ENCODE peak calls at places on chromosomes 12 and 14, in five cellular contexts. One of them, this sample, is unnamed.

GRCh38 chr12:67732857-67733256 is 84.3 kb downstream of the DYRK2 start:
- DNase-seq in H9: no peak
- DNase-seq in H1: no peak
- DNase-seq in mesenchymal stem cell: no peak
- DNase-seq in IMR-90: no peak
- DNase-seq in this sample: no peak

GRCh38 chr14:60647837-60648168 is 1.5 kb downstream of the SIX1 start:
- DNase-seq in mesenchymal stem cell: no peak
- DNase-seq in H1: no peak
- DNase-seq in H9: no peak
- DNase-seq in IMR-90: no peak
- DNase-seq in this sample: no peak

GRCh38 chr14:22184157-22185025 is 404.6 kb downstream of the DAD1 start:
- DNase-seq in H1: no peak
- DNase-seq in H9: no peak
- DNase-seq in mesenchymal stem cell: peak; percentile 49
- DNase-seq in IMR-90: peak; percentile 86
- DNase-seq in this sample: no peak

GRCh38 chr14:33356167-33356566 is 417.5 kb downstream of the NPAS3 start:
- DNase-seq in H9: no peak
- DNase-seq in H1: no peak
- DNase-seq in IMR-90: no peak
- DNase-seq in mesenchymal stem cell: no peak
- DNase-seq in this sample: no peak

GRCh38 chr14:32254952-32255679 is 52.0 kb upstream of the RNU6-8 start:
- DNase-seq in IMR-90: peak; percentile 70
- DNase-seq in mesenchymal stem cell: peak; percentile 75
- DNase-seq in H9: peak; percentile 75
- DNase-seq in H1: no peak
- DNase-seq in this sample: peak; percentile 62

GRCh38 chr14:42437809-42438208 is 831.1 kb downstream of the LRFN5 start:
- DNase-seq in H1: no peak
- DNase-seq in H9: no peak
- DNase-seq in IMR-90: no peak
- DNase-seq in mesenchymal stem cell: no peak
- DNase-seq in this sample: no peak

GRCh38 chr12:25759752-25760151 is 198.7 kb upstream of the RASSF8 start:
- DNase-seq in H9: no peak
- DNase-seq in H1: no peak
- DNase-seq in mesenchymal stem cell: no peak
- DNase-seq in IMR-90: peak; percentile 25
- DNase-seq in this sample: no peak

GRCh38 chr12:19005257-19005801 is 124.2 kb upstream of the PLEKHA5 start:
- DNase-seq in IMR-90: no peak
- DNase-seq in mesenchymal stem cell: no peak
- DNase-seq in H9: no peak
- DNase-seq in H1: no peak
- DNase-seq in this sample: no peak

GRCh38 chr12:116916714-116917114 is 6.0 kb downstream of the FBXW8 start:
- DNase-seq in H1: no peak
- DNase-seq in IMR-90: peak; percentile 84
- DNase-seq in mesenchymal stem cell: peak; percentile 95
- DNase-seq in H9: no peak
- DNase-seq in this sample: no peak

GRCh38 chr14:74202113-74202512 is 37.1 kb upstream of the VSX2 start:
- DNase-seq in IMR-90: no peak
- DNase-seq in H1: no peak
- DNase-seq in mesenchymal stem cell: no peak
- DNase-seq in H9: no peak
- DNase-seq in this sample: no peak

GRCh38 chr12:31589582-31589895 is 1.4 kb downstream of the DENND5B start:
- DNase-seq in H9: no peak
- DNase-seq in mesenchymal stem cell: no peak
- DNase-seq in IMR-90: no peak
- DNase-seq in H1: no peak
- DNase-seq in this sample: no peak

GRCh38 chr14:76194327-76194726 is 42.6 kb downstream of the GPATCH2L start:
- DNase-seq in H1: no peak
- DNase-seq in H9: no peak
- DNase-seq in IMR-90: no peak
- DNase-seq in mesenchymal stem cell: no peak
- DNase-seq in this sample: no peak

GRCh38 chr12:53613821-53614220 is 12.4 kb downstream of the ATF7 start:
- DNase-seq in H9: no peak
- DNase-seq in H1: no peak
- DNase-seq in mesenchymal stem cell: no peak
- DNase-seq in IMR-90: peak; percentile 23
- DNase-seq in this sample: no peak

GRCh38 chr12:8894378-8894777 is 19.9 kb upstream of the PHC1 start:
- DNase-seq in IMR-90: no peak
- DNase-seq in H1: no peak
- DNase-seq in mesenchymal stem cell: peak; percentile 78
- DNase-seq in H9: no peak
- DNase-seq in this sample: no peak

GRCh38 chr12:14982986-14983385 is 10.1 kb downstream of the PDE6H start:
- DNase-seq in mesenchymal stem cell: no peak
- DNase-seq in H9: no peak
- DNase-seq in IMR-90: no peak
- DNase-seq in H1: no peak
- DNase-seq in this sample: no peak

GRCh38 chr14:20609215-20610001 is 18.2 kb upstream of the RNASE12 start:
- DNase-seq in H1: no peak
- DNase-seq in mesenchymal stem cell: peak; percentile 88
- DNase-seq in H9: peak; percentile 82
- DNase-seq in IMR-90: peak; percentile 86
- DNase-seq in this sample: peak; percentile 87

GRCh38 chr12:92370828-92371227 is 225.2 kb upstream of the BTG1 start:
- DNase-seq in H9: no peak
- DNase-seq in IMR-90: no peak
- DNase-seq in H1: no peak
- DNase-seq in mesenchymal stem cell: no peak
- DNase-seq in this sample: no peak

GRCh38 chr14:91078095-91078737 is 17.8 kb upstream of the RPS6KA5 start:
- DNase-seq in mesenchymal stem cell: no peak
- DNase-seq in H9: no peak
- DNase-seq in H1: no peak
- DNase-seq in IMR-90: no peak
- DNase-seq in this sample: no peak

GRCh38 chr12:22702690-22703089 is 77.7 kb downstream of the ETNK1 start:
- DNase-seq in mesenchymal stem cell: no peak
- DNase-seq in IMR-90: no peak
- DNase-seq in H1: no peak
- DNase-seq in H9: no peak
- DNase-seq in this sample: no peak

GRCh38 chr12:31650927-31651326 is 8.6 kb upstream of the ETFBKMT start:
- DNase-seq in H9: no peak
- DNase-seq in H1: no peak
- DNase-seq in IMR-90: no peak
- DNase-seq in mesenchymal stem cell: peak; percentile 60
- DNase-seq in this sample: no peak

GRCh38 chr12:90943248-90943647 is 11.7 kb downstream of the CCER1 start:
- DNase-seq in H1: no peak
- DNase-seq in IMR-90: no peak
- DNase-seq in H9: no peak
- DNase-seq in mesenchymal stem cell: no peak
- DNase-seq in this sample: no peak

GRCh38 chr12:63423839-63424238 is 244.5 kb downstream of the DPY19L2 start:
- DNase-seq in IMR-90: no peak
- DNase-seq in H9: no peak
- DNase-seq in mesenchymal stem cell: no peak
- DNase-seq in H1: no peak
- DNase-seq in this sample: no peak

GRCh38 chr12:121939992-121940766 is 21.8 kb downstream of the CFAP251 start:
- DNase-seq in mesenchymal stem cell: no peak
- DNase-seq in IMR-90: no peak
- DNase-seq in H1: no peak
- DNase-seq in H9: no peak
- DNase-seq in this sample: no peak

GRCh38 chr14:105059035-105059916 is 6.0 kb downstream of the GPR132 start:
- DNase-seq in IMR-90: no peak
- DNase-seq in H1: no peak
- DNase-seq in H9: peak; percentile 60
- DNase-seq in mesenchymal stem cell: no peak
- DNase-seq in this sample: no peak

GRCh38 chr12:73629171-73629570 is 908.5 kb upstream of the ATXN7L3B start:
- DNase-seq in IMR-90: no peak
- DNase-seq in H1: no peak
- DNase-seq in mesenchymal stem cell: no peak
- DNase-seq in H9: no peak
- DNase-seq in this sample: no peak

GRCh38 chr12:73625226-73625625 is 912.4 kb upstream of the ATXN7L3B start:
- DNase-seq in H9: no peak
- DNase-seq in H1: no peak
- DNase-seq in IMR-90: no peak
- DNase-seq in mesenchymal stem cell: no peak
- DNase-seq in this sample: no peak

GRCh38 chr12:73632191-73632590 is 905.4 kb upstream of the ATXN7L3B start:
- DNase-seq in H9: no peak
- DNase-seq in H1: no peak
- DNase-seq in IMR-90: no peak
- DNase-seq in mesenchymal stem cell: no peak
- DNase-seq in this sample: no peak

GRCh38 chr12:73632661-73633060 is 905.0 kb upstream of the ATXN7L3B start:
- DNase-seq in H1: no peak
- DNase-seq in mesenchymal stem cell: no peak
- DNase-seq in H9: no peak
- DNase-seq in IMR-90: no peak
- DNase-seq in this sample: no peak

GRCh38 chr12:73629893-73630872 is 907.5 kb upstream of the ATXN7L3B start:
- DNase-seq in H1: peak; percentile 17
- DNase-seq in IMR-90: no peak
- DNase-seq in H9: peak; percentile 40
- DNase-seq in mesenchymal stem cell: no peak
- DNase-seq in this sample: no peak
- H3K9me3 ChIP-seq in H1: no peaks in the 10 kb centered on the region
- H3K9me3 ChIP-seq in IMR-90: peaks cover 3% of the 10 kb centered on the region
- H3K9me3 ChIP-seq in H9: no peaks in the 10 kb centered on the region
- H3K9me3 ChIP-seq in mesenchymal stem cell: no peaks in the 10 kb centered on the region
- H3K9me3 ChIP-seq in this sample: no peaks in the 10 kb centered on the region

GRCh38 chr12:132831771-132832170 is 3.1 kb upstream of the GOLGA3 start:
- DNase-seq in H9: no peak
- DNase-seq in H1: no peak
- DNase-seq in mesenchymal stem cell: no peak
- DNase-seq in IMR-90: no peak
- DNase-seq in this sample: no peak

GRCh38 chr12:132825089-132825488 is 3.6 kb downstream of the GOLGA3 start:
- DNase-seq in H9: no peak
- DNase-seq in H1: no peak
- DNase-seq in mesenchymal stem cell: no peak
- DNase-seq in IMR-90: no peak
- DNase-seq in this sample: no peak

GRCh38 chr12:132825861-132826260 is 2.8 kb downstream of the GOLGA3 start:
- DNase-seq in H9: no peak
- DNase-seq in IMR-90: no peak
- DNase-seq in H1: no peak
- DNase-seq in mesenchymal stem cell: no peak
- DNase-seq in this sample: no peak

GRCh38 chr12:132828706-132829534 is at the start of gene GOLGA3:
- DNase-seq in H9: peak; percentile 98
- DNase-seq in IMR-90: peak; percentile 93
- DNase-seq in mesenchymal stem cell: peak; percentile 95
- DNase-seq in H1: peak; percentile 85
- DNase-seq in this sample: peak; percentile 92

DNA sequence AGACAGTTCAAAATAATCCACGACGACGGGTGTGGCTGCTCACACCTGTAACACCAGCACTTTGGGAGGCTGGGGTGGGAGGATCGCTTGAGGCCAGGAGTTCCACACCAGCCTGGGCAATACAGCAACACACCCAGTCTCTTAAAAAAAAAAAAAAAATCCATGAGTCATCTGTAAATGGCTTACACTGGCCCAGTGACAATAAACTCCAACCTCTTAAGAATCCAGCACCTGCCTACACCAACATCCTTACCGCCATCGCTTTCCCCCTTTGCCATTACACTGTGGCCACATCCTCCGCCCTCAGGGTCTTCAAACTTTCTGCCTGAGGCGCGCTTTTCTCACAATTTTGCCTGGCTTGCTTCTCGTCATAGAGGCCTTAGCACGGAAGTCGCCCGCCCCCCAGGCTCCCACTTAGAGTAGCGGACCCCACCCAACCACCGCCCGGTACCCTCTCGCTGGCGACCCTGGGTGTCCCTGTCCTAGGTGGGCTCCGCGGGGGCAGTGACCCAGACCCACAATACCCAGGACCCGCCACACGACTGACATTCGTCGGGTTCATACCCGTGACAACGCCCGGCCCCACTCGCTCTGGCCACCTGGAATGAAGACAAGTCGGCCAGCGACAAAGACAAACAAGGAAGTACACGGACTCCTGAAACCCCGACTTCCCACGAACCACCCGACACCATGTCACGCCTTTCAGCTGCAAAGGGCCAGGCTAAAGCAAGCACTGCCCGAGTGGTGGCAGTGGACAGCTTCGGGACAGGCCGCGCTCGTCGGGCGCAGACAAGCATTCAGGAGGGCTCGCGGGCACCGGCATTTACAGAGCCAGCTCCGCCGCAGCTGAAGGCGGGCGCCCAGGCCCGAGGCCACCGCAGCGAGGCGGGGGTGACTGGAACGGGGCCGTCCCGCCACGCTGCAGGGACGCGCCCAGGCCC is 636 bp downstream of the GOLGA3 start:
- DNase-seq in IMR-90: peak; percentile 84
- DNase-seq in mesenchymal stem cell: peak; percentile 79
- DNase-seq in H1: no peak
- DNase-seq in H9: no peak
- DNase-seq in this sample: no peak
- H3K18ac ChIP-seq in IMR-90: no peak overlapping the region
- H3K18ac ChIP-seq in mesenchymal stem cell: peak overlapping the region; percentile 95
- H3K18ac ChIP-seq in H1: no peak overlapping the region
- H3K18ac ChIP-seq in H9: no peak overlapping the region
- H3K18ac ChIP-seq in this sample: peak overlapping the region; percentile 90

DNA sequence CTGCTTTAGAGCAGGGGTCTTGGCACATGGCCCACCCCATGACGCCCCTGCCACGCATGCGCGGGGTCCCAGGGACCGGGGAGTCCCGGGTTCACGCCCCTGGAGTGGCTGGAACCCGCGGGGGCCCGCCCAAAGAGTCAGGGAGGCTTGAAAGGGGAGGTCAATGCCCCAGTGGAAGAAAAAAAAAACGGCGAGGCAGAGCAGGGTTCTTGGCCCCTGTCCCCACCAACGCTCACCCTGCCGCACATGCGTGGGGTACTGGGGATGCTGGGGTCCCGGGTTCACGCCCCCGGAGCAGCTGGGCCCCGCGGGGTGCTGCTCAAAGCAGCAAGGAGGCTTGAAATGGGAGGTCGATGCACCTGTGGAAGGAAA is 319.1 kb downstream of the ALG10 start:
- DNase-seq in H1: no peak
- DNase-seq in H9: no peak
- DNase-seq in mesenchymal stem cell: no peak
- DNase-seq in IMR-90: no peak
- DNase-seq in this sample: no peak
- H3K9me3 ChIP-seq in H1: peaks cover 36% of the 10 kb centered on the region
- H3K9me3 ChIP-seq in H9: peaks cover 37% of the 10 kb centered on the region
- H3K9me3 ChIP-seq in mesenchymal stem cell: no peaks in the 10 kb centered on the region
- H3K9me3 ChIP-seq in IMR-90: peaks cover 28% of the 10 kb centered on the region
- H3K9me3 ChIP-seq in this sample: peaks cover 50% of the 10 kb centered on the region

GRCh38 chr12:82723093-82723492 is 36.4 kb downstream of the TMTC2 start:
- DNase-seq in IMR-90: no peak
- DNase-seq in H1: no peak
- DNase-seq in H9: no peak
- DNase-seq in mesenchymal stem cell: no peak
- DNase-seq in this sample: no peak
- H3K18ac ChIP-seq in IMR-90: no peak overlapping the region
- H3K18ac ChIP-seq in H1: no peak overlapping the region
- H3K18ac ChIP-seq in H9: no peak overlapping the region
- H3K18ac ChIP-seq in mesenchymal stem cell: no peak overlapping the region
- H3K18ac ChIP-seq in this sample: no peak overlapping the region

This sample was measured in neuronal stem cell.